ENCODE peak calls at places on chromosomes 16 and 17, in eight cellular contexts. One of them, this sample, is unnamed.

GRCh38 chr16:25488435-25488834 is 203.3 kb upstream of the HS3ST4 start:
- DNase-seq in SW 1271: no peak
- DNase-seq in PC-3: no peak
- DNase-seq in CD8-positive, alpha-beta T cell: no peak
- DNase-seq in tibial nerve: no peak
- DNase-seq in left colon: no peak
- DNase-seq in fibroblast of gingiva: no peak
- DNase-seq in EH: no peak
- DNase-seq in this sample: no peak

GRCh38 chr16:28168991-28169554 is 42.7 kb downstream of the XPO6 start:
- DNase-seq in fibroblast of gingiva: no peak
- DNase-seq in EH: no peak
- DNase-seq in tibial nerve: no peak
- DNase-seq in left colon: no peak
- DNase-seq in PC-3: no peak
- DNase-seq in SW 1271: no peak
- DNase-seq in CD8-positive, alpha-beta T cell: peak
- DNase-seq in this sample: no peak

GRCh38 chr17:48470388-48471034 is 40.5 kb upstream of the SKAP1 start:
- DNase-seq in fibroblast of gingiva: no peak
- DNase-seq in EH: peak
- DNase-seq in tibial nerve: no peak
- DNase-seq in PC-3: peak
- DNase-seq in left colon: no peak
- DNase-seq in SW 1271: no peak
- DNase-seq in CD8-positive, alpha-beta T cell: no peak
- DNase-seq in this sample: no peak

GRCh38 chr16:27240948-27241531 is 27.5 kb downstream of the NSMCE1 start:
- DNase-seq in PC-3: peak
- DNase-seq in CD8-positive, alpha-beta T cell: peak
- DNase-seq in EH: peak
- DNase-seq in left colon: no peak
- DNase-seq in fibroblast of gingiva: peak
- DNase-seq in tibial nerve: no peak
- DNase-seq in SW 1271: no peak
- DNase-seq in this sample: no peak

GRCh38 chr17:44787271-44787940 is 28.6 kb downstream of the ADAM11 start:
- DNase-seq in EH: no peak
- DNase-seq in SW 1271: no peak
- DNase-seq in tibial nerve: no peak
- DNase-seq in PC-3: no peak
- DNase-seq in left colon: no peak
- DNase-seq in fibroblast of gingiva: no peak
- DNase-seq in CD8-positive, alpha-beta T cell: no peak
- DNase-seq in this sample: no peak

GRCh38 chr17:142102-142661 is 4.8 kb downstream of the SCGB1C2 start:
- DNase-seq in tibial nerve: no peak
- DNase-seq in left colon: peak
- DNase-seq in CD8-positive, alpha-beta T cell: peak
- DNase-seq in PC-3: peak
- DNase-seq in SW 1271: no peak
- DNase-seq in fibroblast of gingiva: no peak
- DNase-seq in EH: peak
- DNase-seq in this sample: peak

GRCh38 chr16:69423189-69423588 is 1.2 kb upstream of the CYB5B start:
- DNase-seq in tibial nerve: no peak
- DNase-seq in left colon: peak
- DNase-seq in EH: no peak
- DNase-seq in CD8-positive, alpha-beta T cell: no peak
- DNase-seq in PC-3: no peak
- DNase-seq in fibroblast of gingiva: no peak
- DNase-seq in SW 1271: no peak
- DNase-seq in this sample: no peak

GRCh38 chr16:4891886-4892216 is 44.6 kb downstream of the UBN1 start:
- DNase-seq in fibroblast of gingiva: no peak
- DNase-seq in EH: peak
- DNase-seq in SW 1271: no peak
- DNase-seq in CD8-positive, alpha-beta T cell: no peak
- DNase-seq in tibial nerve: no peak
- DNase-seq in PC-3: no peak
- DNase-seq in left colon: no peak
- DNase-seq in this sample: no peak

GRCh38 chr17:29562615-29563014 is 4.2 kb downstream of the ABHD15 start:
- DNase-seq in tibial nerve: no peak
- DNase-seq in left colon: no peak
- DNase-seq in PC-3: no peak
- DNase-seq in EH: no peak
- DNase-seq in fibroblast of gingiva: no peak
- DNase-seq in SW 1271: no peak
- DNase-seq in CD8-positive, alpha-beta T cell: peak
- DNase-seq in this sample: no peak

GRCh38 chr16:49649013-49649785 is 206.7 kb downstream of the ZNF423 start:
- DNase-seq in left colon: no peak
- DNase-seq in fibroblast of gingiva: no peak
- DNase-seq in tibial nerve: no peak
- DNase-seq in SW 1271: no peak
- DNase-seq in PC-3: peak
- DNase-seq in CD8-positive, alpha-beta T cell: no peak
- DNase-seq in EH: peak
- DNase-seq in this sample: no peak

GRCh38 chr17:16286009-16286946 is 67.0 kb downstream of the CENPV start:
- DNase-seq in fibroblast of gingiva: peak
- DNase-seq in SW 1271: peak
- DNase-seq in left colon: peak
- DNase-seq in PC-3: peak
- DNase-seq in tibial nerve: peak
- DNase-seq in CD8-positive, alpha-beta T cell: peak
- DNase-seq in EH: peak
- DNase-seq in this sample: no peak

GRCh38 chr16:82736161-82736697 is 109.5 kb downstream of the CDH13 start:
- DNase-seq in left colon: no peak
- DNase-seq in tibial nerve: no peak
- DNase-seq in CD8-positive, alpha-beta T cell: no peak
- DNase-seq in SW 1271: no peak
- DNase-seq in EH: no peak
- DNase-seq in PC-3: no peak
- DNase-seq in fibroblast of gingiva: no peak
- DNase-seq in this sample: no peak

GRCh38 chr17:44038604-44039007 is 23.8 kb upstream of the TMEM101 start:
- DNase-seq in CD8-positive, alpha-beta T cell: no peak
- DNase-seq in fibroblast of gingiva: no peak
- DNase-seq in left colon: no peak
- DNase-seq in tibial nerve: no peak
- DNase-seq in EH: no peak
- DNase-seq in PC-3: no peak
- DNase-seq in SW 1271: no peak
- DNase-seq in this sample: peak

GRCh38 chr17:49132699-49133364 is at the start of gene B4GALNT2:
- DNase-seq in left colon: peak
- DNase-seq in CD8-positive, alpha-beta T cell: peak
- DNase-seq in EH: peak
- DNase-seq in fibroblast of gingiva: no peak
- DNase-seq in PC-3: peak
- DNase-seq in SW 1271: no peak
- DNase-seq in tibial nerve: no peak
- DNase-seq in this sample: peak

This sample was measured in NCI-H82.